ENCODE peak calls at places on chromosomes 13 and 19, in ten cellular contexts. One of them, this sample, is unnamed.

GRCh38 chr19:33905937-33906577 is 109.4 kb downstream of the KCTD15 start:
- DNase-seq in WTC11: peak; percentile 84
- DNase-seq in CD8-positive, alpha-beta T cell: no peak
- DNase-seq in kidney: peak; percentile 95
- DNase-seq in neural crest cell: peak; percentile 18
- DNase-seq in right lobe of liver: peak; percentile 85
- DNase-seq in thoracic aorta: no peak
- DNase-seq in PC-3: peak; percentile 57
- DNase-seq in omental fat pad: peak; percentile 24
- DNase-seq in uterus: peak; percentile 58
- DNase-seq in this sample: no peak

GRCh38 chr19:36136975-36137686 is 2.7 kb upstream of the CAPNS1 start:
- DNase-seq in uterus: no peak
- DNase-seq in PC-3: peak; percentile 91
- DNase-seq in right lobe of liver: peak; percentile 79
- DNase-seq in thoracic aorta: peak; percentile 61
- DNase-seq in CD8-positive, alpha-beta T cell: no peak
- DNase-seq in kidney: peak; percentile 90
- DNase-seq in WTC11: no peak
- DNase-seq in neural crest cell: no peak
- DNase-seq in omental fat pad: no peak
- DNase-seq in this sample: peak; percentile 64

GRCh38 chr13:46668302-46668720 is 115.3 kb downstream of the LRCH1 start:
- DNase-seq in CD8-positive, alpha-beta T cell: no peak
- DNase-seq in thoracic aorta: no peak
- DNase-seq in right lobe of liver: no peak
- DNase-seq in neural crest cell: no peak
- DNase-seq in omental fat pad: no peak
- DNase-seq in uterus: peak; percentile 37
- DNase-seq in WTC11: no peak
- DNase-seq in PC-3: peak; percentile 62
- DNase-seq in kidney: no peak
- DNase-seq in this sample: no peak

GRCh38 chr19:18346091-18346490 is 5.7 kb downstream of the PGPEP1 start:
- DNase-seq in neural crest cell: no peak
- DNase-seq in PC-3: peak; percentile 17
- DNase-seq in thoracic aorta: no peak
- DNase-seq in right lobe of liver: no peak
- DNase-seq in uterus: no peak
- DNase-seq in omental fat pad: no peak
- DNase-seq in CD8-positive, alpha-beta T cell: no peak
- DNase-seq in kidney: no peak
- DNase-seq in WTC11: peak; percentile 31
- DNase-seq in this sample: no peak

GRCh38 chr19:58474291-58474996 is 1.7 kb upstream of the ZNF446 start:
- DNase-seq in kidney: no peak
- DNase-seq in omental fat pad: no peak
- DNase-seq in WTC11: no peak
- DNase-seq in PC-3: no peak
- DNase-seq in right lobe of liver: no peak
- DNase-seq in neural crest cell: no peak
- DNase-seq in thoracic aorta: no peak
- DNase-seq in uterus: no peak
- DNase-seq in CD8-positive, alpha-beta T cell: no peak
- DNase-seq in this sample: no peak

GRCh38 chr13:25683056-25683455 is 311.3 kb downstream of the ATP8A2 start:
- DNase-seq in CD8-positive, alpha-beta T cell: no peak
- DNase-seq in right lobe of liver: no peak
- DNase-seq in neural crest cell: no peak
- DNase-seq in omental fat pad: no peak
- DNase-seq in WTC11: no peak
- DNase-seq in uterus: no peak
- DNase-seq in kidney: no peak
- DNase-seq in thoracic aorta: no peak
- DNase-seq in PC-3: no peak
- DNase-seq in this sample: no peak

GRCh38 chr13:101579291-101579802 is 126.9 kb downstream of the ITGBL1 start:
- DNase-seq in WTC11: no peak
- DNase-seq in right lobe of liver: no peak
- DNase-seq in PC-3: peak; percentile 31
- DNase-seq in thoracic aorta: no peak
- DNase-seq in uterus: no peak
- DNase-seq in omental fat pad: no peak
- DNase-seq in CD8-positive, alpha-beta T cell: no peak
- DNase-seq in kidney: no peak
- DNase-seq in neural crest cell: no peak
- DNase-seq in this sample: no peak

GRCh38 chr19:10625003-10625761 is at the start of gene SLC44A2:
- DNase-seq in WTC11: peak; percentile 91
- DNase-seq in right lobe of liver: peak; percentile 72
- DNase-seq in CD8-positive, alpha-beta T cell: no peak
- DNase-seq in thoracic aorta: no peak
- DNase-seq in PC-3: peak; percentile 95
- DNase-seq in omental fat pad: no peak
- DNase-seq in neural crest cell: peak; percentile 35
- DNase-seq in kidney: peak; percentile 95
- DNase-seq in uterus: peak; percentile 81
- DNase-seq in this sample: no peak

GRCh38 chr19:10881403-10882107 is 10.2 kb downstream of the CARM1 start:
- DNase-seq in thoracic aorta: no peak
- DNase-seq in CD8-positive, alpha-beta T cell: no peak
- DNase-seq in PC-3: no peak
- DNase-seq in right lobe of liver: peak; percentile 49
- DNase-seq in neural crest cell: no peak
- DNase-seq in kidney: no peak
- DNase-seq in uterus: no peak
- DNase-seq in omental fat pad: no peak
- DNase-seq in WTC11: peak; percentile 50
- DNase-seq in this sample: no peak

GRCh38 chr19:33298146-33298911 is 4.0 kb downstream of the CEBPA start:
- DNase-seq in PC-3: no peak
- DNase-seq in neural crest cell: no peak
- DNase-seq in kidney: peak; percentile 58
- DNase-seq in right lobe of liver: peak; percentile 74
- DNase-seq in WTC11: no peak
- DNase-seq in CD8-positive, alpha-beta T cell: no peak
- DNase-seq in thoracic aorta: no peak
- DNase-seq in uterus: no peak
- DNase-seq in omental fat pad: no peak
- DNase-seq in this sample: no peak

GRCh38 chr19:38658462-38659306 is 11.2 kb downstream of the ACTN4 start:
- DNase-seq in PC-3: peak; percentile 97
- DNase-seq in thoracic aorta: no peak
- DNase-seq in WTC11: no peak
- DNase-seq in right lobe of liver: no peak
- DNase-seq in CD8-positive, alpha-beta T cell: no peak
- DNase-seq in uterus: no peak
- DNase-seq in omental fat pad: no peak
- DNase-seq in kidney: no peak
- DNase-seq in neural crest cell: no peak
- DNase-seq in this sample: no peak

DNA sequence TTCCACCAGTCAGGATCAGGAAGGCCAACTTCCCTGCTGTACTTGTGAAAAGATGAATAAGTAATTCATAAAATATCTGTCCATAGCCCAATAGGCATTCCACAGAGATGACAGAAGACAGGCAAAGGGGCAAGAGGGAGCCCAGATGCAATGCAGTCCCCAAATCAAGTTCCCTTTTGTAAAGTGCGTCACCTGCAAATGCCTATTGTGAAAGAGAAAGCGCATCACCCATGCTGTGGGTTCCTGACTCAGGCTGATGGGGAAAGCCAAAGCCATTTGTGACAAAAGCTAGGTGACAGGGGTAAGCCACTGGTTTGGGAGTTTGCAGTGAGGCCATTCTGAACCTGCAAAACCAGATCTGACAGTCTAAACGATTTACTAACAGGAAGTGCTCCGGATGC is 157.5 kb upstream of the ZNF536 start:
- DNase-seq in uterus: no peak
- DNase-seq in PC-3: peak; percentile 52
- DNase-seq in neural crest cell: no peak
- DNase-seq in omental fat pad: no peak
- DNase-seq in right lobe of liver: no peak
- DNase-seq in kidney: no peak
- DNase-seq in CD8-positive, alpha-beta T cell: no peak
- DNase-seq in WTC11: no peak
- DNase-seq in thoracic aorta: no peak
- DNase-seq in this sample: no peak
- TF ChIP-seq CTCF in uterus: no peak
- TF ChIP-seq CTCF in PC-3: no peak
- TF ChIP-seq CTCF in neural crest cell: no peak
- TF ChIP-seq CTCF in omental fat pad: no peak
- TF ChIP-seq CTCF in right lobe of liver: no peak
- TF ChIP-seq CTCF in kidney: no peak
- TF ChIP-seq CTCF in CD8-positive, alpha-beta T cell: no peak
- TF ChIP-seq CTCF in WTC11: no peak
- TF ChIP-seq CTCF in thoracic aorta: no peak
- TF ChIP-seq CTCF in this sample: no peak

GRCh38 chr19:13152854-13153626 is 2.8 kb downstream of the IER2 start:
- DNase-seq in thoracic aorta: peak; percentile 87
- DNase-seq in neural crest cell: peak; percentile 99
- DNase-seq in right lobe of liver: peak; percentile 95
- DNase-seq in WTC11: peak; percentile 95
- DNase-seq in uterus: peak; percentile 98
- DNase-seq in PC-3: peak; percentile 98
- DNase-seq in kidney: peak; percentile 99
- DNase-seq in omental fat pad: peak; percentile 97
- DNase-seq in CD8-positive, alpha-beta T cell: peak; percentile 99
- DNase-seq in this sample: peak; percentile 97
- TF ChIP-seq CTCF in thoracic aorta: no peak
- TF ChIP-seq CTCF in neural crest cell: peak; percentile 20
- TF ChIP-seq CTCF in right lobe of liver: peak; percentile 23
- TF ChIP-seq CTCF in WTC11: no peak
- TF ChIP-seq CTCF in uterus: peak; percentile 43
- TF ChIP-seq CTCF in PC-3: peak; percentile 41
- TF ChIP-seq CTCF in kidney: no peak
- TF ChIP-seq CTCF in omental fat pad: no peak
- TF ChIP-seq CTCF in CD8-positive, alpha-beta T cell: no peak
- TF ChIP-seq CTCF in this sample: peak; percentile 30

DNA sequence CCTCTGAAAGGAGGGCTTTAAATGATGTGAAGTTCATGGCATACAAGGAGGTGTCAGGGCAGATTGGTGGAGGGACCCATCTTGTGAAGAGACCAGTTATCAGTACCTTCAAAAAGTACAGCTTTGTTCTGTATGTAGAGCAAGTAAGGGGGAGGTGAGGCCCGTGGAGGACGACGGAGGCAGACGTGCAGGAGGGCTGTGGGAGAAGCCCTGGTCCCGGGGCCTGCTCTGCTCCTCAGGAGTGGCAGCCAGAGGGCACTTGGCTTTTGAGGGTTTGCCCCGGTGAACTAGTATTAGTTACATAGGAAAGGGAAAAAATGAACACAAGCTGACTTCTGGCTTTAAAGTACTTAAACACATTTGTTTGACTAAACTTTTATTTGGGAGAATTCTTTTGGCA is 42.1 kb downstream of the COG3 start:
- DNase-seq in right lobe of liver: no peak
- DNase-seq in CD8-positive, alpha-beta T cell: no peak
- DNase-seq in thoracic aorta: no peak
- DNase-seq in neural crest cell: no peak
- DNase-seq in WTC11: no peak
- DNase-seq in PC-3: no peak
- DNase-seq in kidney: no peak
- DNase-seq in uterus: no peak
- DNase-seq in omental fat pad: no peak
- DNase-seq in this sample: no peak
- TF ChIP-seq CTCF in right lobe of liver: no peak
- TF ChIP-seq CTCF in CD8-positive, alpha-beta T cell: no peak
- TF ChIP-seq CTCF in thoracic aorta: no peak
- TF ChIP-seq CTCF in neural crest cell: no peak
- TF ChIP-seq CTCF in WTC11: no peak
- TF ChIP-seq CTCF in PC-3: no peak
- TF ChIP-seq CTCF in kidney: no peak
- TF ChIP-seq CTCF in uterus: no peak
- TF ChIP-seq CTCF in omental fat pad: no peak
- TF ChIP-seq CTCF in this sample: no peak

GRCh38 chr13:50387124-50387581 is 371.9 kb downstream of the KCNRG start:
- DNase-seq in right lobe of liver: peak; percentile 87
- DNase-seq in CD8-positive, alpha-beta T cell: no peak
- DNase-seq in uterus: peak; percentile 47
- DNase-seq in PC-3: peak; percentile 9
- DNase-seq in kidney: peak; percentile 68
- DNase-seq in omental fat pad: no peak
- DNase-seq in WTC11: peak; percentile 66
- DNase-seq in thoracic aorta: no peak
- DNase-seq in neural crest cell: no peak
- DNase-seq in this sample: no peak
- TF ChIP-seq CTCF in right lobe of liver: peak; percentile 52
- TF ChIP-seq CTCF in CD8-positive, alpha-beta T cell: no peak
- TF ChIP-seq CTCF in uterus: no peak
- TF ChIP-seq CTCF in PC-3: peak; percentile 24
- TF ChIP-seq CTCF in kidney: peak; percentile 21
- TF ChIP-seq CTCF in omental fat pad: no peak
- TF ChIP-seq CTCF in WTC11: no peak
- TF ChIP-seq CTCF in thoracic aorta: peak; percentile 11
- TF ChIP-seq CTCF in neural crest cell: peak; percentile 42
- TF ChIP-seq CTCF in this sample: no peak

GRCh38 chr13:99600318-99600717 is 99.0 kb downstream of the TM9SF2 start:
- DNase-seq in omental fat pad: no peak
- DNase-seq in CD8-positive, alpha-beta T cell: no peak
- DNase-seq in thoracic aorta: no peak
- DNase-seq in WTC11: peak; percentile 77
- DNase-seq in uterus: no peak
- DNase-seq in kidney: no peak
- DNase-seq in neural crest cell: no peak
- DNase-seq in right lobe of liver: no peak
- DNase-seq in PC-3: no peak
- DNase-seq in this sample: no peak
- TF ChIP-seq CTCF in omental fat pad: no peak
- TF ChIP-seq CTCF in CD8-positive, alpha-beta T cell: peak; percentile 29
- TF ChIP-seq CTCF in thoracic aorta: no peak
- TF ChIP-seq CTCF in WTC11: peak; percentile 45
- TF ChIP-seq CTCF in uterus: no peak
- TF ChIP-seq CTCF in kidney: peak; percentile 28
- TF ChIP-seq CTCF in neural crest cell: no peak
- TF ChIP-seq CTCF in right lobe of liver: no peak
- TF ChIP-seq CTCF in PC-3: peak; percentile 14
- TF ChIP-seq CTCF in this sample: no peak

GRCh38 chr13:51731759-51732158 is 72.2 kb downstream of the DHRS12 start:
- DNase-seq in omental fat pad: no peak
- DNase-seq in right lobe of liver: no peak
- DNase-seq in thoracic aorta: no peak
- DNase-seq in uterus: no peak
- DNase-seq in neural crest cell: no peak
- DNase-seq in WTC11: no peak
- DNase-seq in PC-3: peak; percentile 19
- DNase-seq in kidney: no peak
- DNase-seq in CD8-positive, alpha-beta T cell: no peak
- DNase-seq in this sample: no peak
- TF ChIP-seq CTCF in omental fat pad: no peak
- TF ChIP-seq CTCF in right lobe of liver: peak; percentile 57
- TF ChIP-seq CTCF in thoracic aorta: peak; percentile 53
- TF ChIP-seq CTCF in uterus: peak; percentile 57
- TF ChIP-seq CTCF in neural crest cell: no peak
- TF ChIP-seq CTCF in WTC11: no peak
- TF ChIP-seq CTCF in PC-3: peak; percentile 44
- TF ChIP-seq CTCF in kidney: peak; percentile 43
- TF ChIP-seq CTCF in CD8-positive, alpha-beta T cell: no peak
- TF ChIP-seq CTCF in this sample: no peak

DNA sequence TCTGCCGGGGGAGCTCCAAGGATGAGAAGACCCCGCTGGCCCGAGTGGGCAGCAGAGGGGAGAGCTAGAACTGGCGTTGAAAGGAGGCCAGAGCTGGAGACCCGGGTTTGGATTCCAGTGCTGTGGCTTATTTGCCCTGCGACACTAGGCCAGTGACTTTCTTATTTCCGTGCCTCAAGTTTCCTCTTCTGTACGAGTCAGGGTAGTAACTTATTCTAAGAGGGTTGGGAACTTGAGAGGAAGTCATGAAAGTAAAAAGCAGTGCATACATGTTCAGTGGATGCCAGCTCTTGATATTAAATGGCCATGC is 670 bp downstream of the FAM32A start:
- DNase-seq in kidney: no peak
- DNase-seq in omental fat pad: no peak
- DNase-seq in uterus: no peak
- DNase-seq in CD8-positive, alpha-beta T cell: peak; percentile 29
- DNase-seq in thoracic aorta: no peak
- DNase-seq in right lobe of liver: no peak
- DNase-seq in PC-3: peak; percentile 28
- DNase-seq in neural crest cell: no peak
- DNase-seq in WTC11: no peak
- DNase-seq in this sample: no peak
- TF ChIP-seq CTCF in kidney: no peak
- TF ChIP-seq CTCF in omental fat pad: no peak
- TF ChIP-seq CTCF in uterus: no peak
- TF ChIP-seq CTCF in CD8-positive, alpha-beta T cell: no peak
- TF ChIP-seq CTCF in thoracic aorta: no peak
- TF ChIP-seq CTCF in right lobe of liver: no peak
- TF ChIP-seq CTCF in PC-3: peak; percentile 58
- TF ChIP-seq CTCF in neural crest cell: no peak
- TF ChIP-seq CTCF in WTC11: no peak
- TF ChIP-seq CTCF in this sample: peak; percentile 31

This sample was measured in CD14-positive monocyte.